ENCODE peak calls at places on chromosomes 13 and 19, in six cellular contexts. E, Z, I, M, L and Y are unnamed samples.
A peak's percentile ranks its signal among the peaks of the same experiment; 100 is the strongest.

GRCh38 chr19:43439183-43440063 is 24.7 kb downstream of the TEX101 start:
- DNase-seq in E (no peak), L (no peak), I (peak; percentile 15), Z (no peak), M (no peak), Y (no peak)

GRCh38 chr19:27974082-27974513 is 1238.9 kb downstream of the UQCRFS1 start:
- DNase-seq in M (peak; percentile 29), I (no peak), L (no peak), E (peak; percentile 80), Z (no peak), Y (peak; percentile 1)

GRCh38 chr19:13985771-13986347 is 20.3 kb downstream of the RFX1 start:
- DNase-seq in L (no peak), I (no peak), E (peak; percentile 37), Z (no peak), M (no peak), Y (no peak)

GRCh38 chr13:28606466-28606865 is 52.5 kb upstream of the POMP start:
- DNase-seq in Z (no peak), E (no peak), L (no peak), M (no peak), I (no peak), Y (no peak)

GRCh38 chr19:13849277-13849676 is 27.7 kb upstream of the NANOS3 start:
- DNase-seq in E (no peak), M (no peak), I (no peak), Z (no peak), L (no peak), Y (no peak)

GRCh38 chr13:40333238-40333637 is 333.2 kb downstream of the FOXO1 start:
- DNase-seq in L (no peak), E (no peak), Z (no peak), M (no peak), I (no peak), Y (no peak)

GRCh38 chr13:112869202-112870061 is 99.6 kb upstream of the MCF2L start:
- DNase-seq in E (no peak), M (no peak), I (no peak), Z (no peak), L (no peak), Y (no peak)

GRCh38 chr13:110702591-110703526 is 3.1 kb downstream of the CARS2 start:
- DNase-seq in Z (peak; percentile 14), E (no peak), L (no peak), M (no peak), I (no peak), Y (peak; percentile 36)

GRCh38 chr13:112250788-112251445 is 125.2 kb upstream of the SPACA7 start:
- DNase-seq in E (no peak), M (no peak), L (no peak), I (no peak), Z (no peak), Y (no peak)